ENCODE peak calls at places on chromosomes 6 and 20, in five cellular contexts. One of them, this sample, is unnamed.

GRCh38 chr20:51529758-51530157 is 12.8 kb downstream of the NFATC2 start:
- DNase-seq in sigmoid colon: no peak
- DNase-seq in heart left ventricle: no peak
- DNase-seq in HCT116: no peak
- DNase-seq in erythroblast: peak
- DNase-seq in this sample: no peak

GRCh38 chr6:85574932-85575598 is 18.6 kb downstream of the SNX14 start:
- DNase-seq in erythroblast: no peak
- DNase-seq in HCT116: no peak
- DNase-seq in heart left ventricle: no peak
- DNase-seq in sigmoid colon: no peak
- DNase-seq in this sample: no peak

GRCh38 chr6:154247119-154247814 is 109.3 kb downstream of the IPCEF1 start:
- DNase-seq in HCT116: no peak
- DNase-seq in erythroblast: no peak
- DNase-seq in heart left ventricle: no peak
- DNase-seq in sigmoid colon: no peak
- DNase-seq in this sample: no peak

GRCh38 chr6:11650297-11650696 is 112.7 kb downstream of the TMEM170B start:
- DNase-seq in HCT116: no peak
- DNase-seq in erythroblast: no peak
- DNase-seq in sigmoid colon: no peak
- DNase-seq in heart left ventricle: no peak
- DNase-seq in this sample: peak

GRCh38 chr6:132969188-132969587 is 154.8 kb downstream of the RPS12 start:
- DNase-seq in sigmoid colon: no peak
- DNase-seq in heart left ventricle: no peak
- DNase-seq in erythroblast: peak
- DNase-seq in HCT116: no peak
- DNase-seq in this sample: no peak

GRCh38 chr6:12148841-12149240 is 136.7 kb downstream of the HIVEP1 start:
- DNase-seq in sigmoid colon: no peak
- DNase-seq in heart left ventricle: no peak
- DNase-seq in erythroblast: no peak
- DNase-seq in HCT116: no peak
- DNase-seq in this sample: no peak

GRCh38 chr6:64259372-64259771 is 623.8 kb downstream of the PHF3 start:
- DNase-seq in heart left ventricle: no peak
- DNase-seq in erythroblast: no peak
- DNase-seq in HCT116: no peak
- DNase-seq in sigmoid colon: no peak
- DNase-seq in this sample: no peak

GRCh38 chr20:61812121-61812520 is 253.6 kb downstream of the TAF4 start:
- DNase-seq in heart left ventricle: no peak
- DNase-seq in HCT116: no peak
- DNase-seq in erythroblast: no peak
- DNase-seq in sigmoid colon: no peak
- DNase-seq in this sample: no peak

GRCh38 chr20:63440366-63440955 is 32.0 kb downstream of the KCNQ2 start:
- DNase-seq in HCT116: no peak
- DNase-seq in erythroblast: no peak
- DNase-seq in heart left ventricle: no peak
- DNase-seq in sigmoid colon: no peak
- DNase-seq in this sample: no peak

GRCh38 chr20:43975096-43975768 is 60.6 kb downstream of the TOX2 start:
- DNase-seq in sigmoid colon: no peak
- DNase-seq in heart left ventricle: no peak
- DNase-seq in HCT116: peak
- DNase-seq in erythroblast: peak
- DNase-seq in this sample: peak

GRCh38 chr6:99495466-99495865 is 19.8 kb downstream of the USP45 start:
- DNase-seq in HCT116: no peak
- DNase-seq in erythroblast: no peak
- DNase-seq in heart left ventricle: no peak
- DNase-seq in sigmoid colon: no peak
- DNase-seq in this sample: no peak

GRCh38 chr6:57822896-57823358 is 505.5 kb downstream of the PRIM2 start:
- DNase-seq in erythroblast: no peak
- DNase-seq in HCT116: no peak
- DNase-seq in sigmoid colon: no peak
- DNase-seq in heart left ventricle: no peak
- DNase-seq in this sample: no peak

GRCh38 chr20:50281831-50282591 is 91.4 kb downstream of the CEBPB start:
- DNase-seq in HCT116: no peak
- DNase-seq in heart left ventricle: no peak
- DNase-seq in erythroblast: peak
- DNase-seq in sigmoid colon: no peak
- DNase-seq in this sample: no peak

GRCh38 chr6:15114061-15114460 is 131.8 kb upstream of the JARID2 start:
- DNase-seq in erythroblast: no peak
- DNase-seq in HCT116: no peak
- DNase-seq in heart left ventricle: no peak
- DNase-seq in sigmoid colon: no peak
- DNase-seq in this sample: no peak

GRCh38 chr20:63704749-63705117 is 3.0 kb downstream of the ARFRP1 start:
- DNase-seq in heart left ventricle: no peak
- DNase-seq in erythroblast: no peak
- DNase-seq in sigmoid colon: peak
- DNase-seq in HCT116: no peak
- DNase-seq in this sample: no peak

GRCh38 chr6:149614352-149614751 is 34.2 kb downstream of the KATNA1 start:
- DNase-seq in HCT116: no peak
- DNase-seq in sigmoid colon: no peak
- DNase-seq in heart left ventricle: no peak
- DNase-seq in erythroblast: no peak
- DNase-seq in this sample: no peak

GRCh38 chr6:156774872-156775405 is 2.2 kb upstream of the ARID1B start:
- DNase-seq in erythroblast: peak
- DNase-seq in sigmoid colon: no peak
- DNase-seq in heart left ventricle: no peak
- DNase-seq in HCT116: no peak
- DNase-seq in this sample: no peak

GRCh38 chr20:34871966-34872603 is 571 bp downstream of the GGT7 start:
- DNase-seq in sigmoid colon: no peak
- DNase-seq in erythroblast: no peak
- DNase-seq in HCT116: no peak
- DNase-seq in heart left ventricle: no peak
- DNase-seq in this sample: no peak

GRCh38 chr6:47111685-47112084 is 69.6 kb upstream of the ADGRF1 start:
- DNase-seq in heart left ventricle: no peak
- DNase-seq in HCT116: no peak
- DNase-seq in erythroblast: no peak
- DNase-seq in sigmoid colon: no peak
- DNase-seq in this sample: no peak

GRCh38 chr6:90008908-90009501 is 114.7 kb downstream of the GJA10 start:
- DNase-seq in sigmoid colon: no peak
- DNase-seq in HCT116: no peak
- DNase-seq in heart left ventricle: no peak
- DNase-seq in erythroblast: no peak
- DNase-seq in this sample: no peak

GRCh38 chr20:50551288-50551687 is 41.1 kb downstream of the PTPN1 start:
- DNase-seq in heart left ventricle: no peak
- DNase-seq in HCT116: no peak
- DNase-seq in erythroblast: no peak
- DNase-seq in sigmoid colon: no peak
- DNase-seq in this sample: no peak

GRCh38 chr6:30067460-30068139 is 602 bp downstream of the PPP1R11 start:
- DNase-seq in erythroblast: no peak
- DNase-seq in HCT116: no peak
- DNase-seq in heart left ventricle: no peak
- DNase-seq in sigmoid colon: no peak
- DNase-seq in this sample: no peak

GRCh38 chr6:73372516-73372915 is 2.8 kb upstream of the OOEP start:
- DNase-seq in erythroblast: no peak
- DNase-seq in heart left ventricle: no peak
- DNase-seq in HCT116: no peak
- DNase-seq in sigmoid colon: no peak
- DNase-seq in this sample: no peak

GRCh38 chr6:30219244-30219643 is 6.0 kb upstream of the TRIM26 start:
- DNase-seq in erythroblast: peak
- DNase-seq in heart left ventricle: no peak
- DNase-seq in sigmoid colon: no peak
- DNase-seq in HCT116: no peak
- DNase-seq in this sample: peak

GRCh38 chr20:41887500-41887899 is 269.3 kb upstream of the CHD6 start:
- DNase-seq in sigmoid colon: no peak
- DNase-seq in HCT116: no peak
- DNase-seq in heart left ventricle: no peak
- DNase-seq in erythroblast: no peak
- DNase-seq in this sample: no peak

GRCh38 chr6:7261030-7261841 is 51.8 kb downstream of the SSR1 start:
- DNase-seq in HCT116: peak
- DNase-seq in erythroblast: peak
- DNase-seq in heart left ventricle: peak
- DNase-seq in sigmoid colon: peak
- DNase-seq in this sample: peak

GRCh38 chr6:75437451-75438185 is 56.0 kb downstream of the FILIP1 start:
- DNase-seq in erythroblast: no peak
- DNase-seq in heart left ventricle: no peak
- DNase-seq in HCT116: no peak
- DNase-seq in sigmoid colon: no peak
- DNase-seq in this sample: no peak

GRCh38 chr6:78031228-78031627 is 378.4 kb downstream of the MEI4 start:
- DNase-seq in sigmoid colon: no peak
- DNase-seq in heart left ventricle: no peak
- DNase-seq in HCT116: no peak
- DNase-seq in erythroblast: no peak
- DNase-seq in this sample: no peak

GRCh38 chr6:32615885-32616532 is 21.2 kb upstream of the HLA-DQA1 start:
- DNase-seq in erythroblast: no peak
- DNase-seq in heart left ventricle: no peak
- DNase-seq in sigmoid colon: no peak
- DNase-seq in HCT116: no peak
- DNase-seq in this sample: no peak

GRCh38 chr6:112910256-112910655 is 563.1 kb downstream of the RFPL4B start:
- DNase-seq in HCT116: no peak
- DNase-seq in erythroblast: no peak
- DNase-seq in heart left ventricle: no peak
- DNase-seq in sigmoid colon: no peak
- DNase-seq in this sample: no peak

GRCh38 chr6:96522469-96523009 is 933 bp downstream of the UFL1 start:
- DNase-seq in heart left ventricle: no peak
- DNase-seq in HCT116: no peak
- DNase-seq in sigmoid colon: no peak
- DNase-seq in erythroblast: peak
- DNase-seq in this sample: no peak

GRCh38 chr6:38270367-38270766 is 369.4 kb downstream of the BTBD9 start:
- DNase-seq in sigmoid colon: no peak
- DNase-seq in HCT116: no peak
- DNase-seq in heart left ventricle: no peak
- DNase-seq in erythroblast: no peak
- DNase-seq in this sample: no peak

GRCh38 chr6:30399390-30400058 is 54.6 kb downstream of the RPP21 start:
- DNase-seq in heart left ventricle: no peak
- DNase-seq in erythroblast: no peak
- DNase-seq in sigmoid colon: no peak
- DNase-seq in HCT116: no peak
- DNase-seq in this sample: no peak

GRCh38 chr6:159754959-159755914 is 6.6 kb upstream of the ACAT2 start:
- DNase-seq in erythroblast: no peak
- DNase-seq in heart left ventricle: no peak
- DNase-seq in HCT116: no peak
- DNase-seq in sigmoid colon: no peak
- DNase-seq in this sample: no peak

GRCh38 chr6:105209950-105210706 is 30.3 kb upstream of the POPDC3 start:
- DNase-seq in HCT116: peak
- DNase-seq in erythroblast: no peak
- DNase-seq in heart left ventricle: no peak
- DNase-seq in sigmoid colon: no peak
- DNase-seq in this sample: peak

GRCh38 chr20:1327241-1327653 is 1.7 kb downstream of the SDCBP2 start:
- DNase-seq in heart left ventricle: no peak
- DNase-seq in HCT116: no peak
- DNase-seq in erythroblast: no peak
- DNase-seq in sigmoid colon: peak
- DNase-seq in this sample: peak

GRCh38 chr20:14882157-14882556 is 544.7 kb upstream of the FLRT3 start:
- DNase-seq in sigmoid colon: no peak
- DNase-seq in erythroblast: no peak
- DNase-seq in HCT116: no peak
- DNase-seq in heart left ventricle: no peak
- DNase-seq in this sample: no peak

GRCh38 chr6:165883851-165884640 is 221.0 kb upstream of the PDE10A start:
- DNase-seq in sigmoid colon: no peak
- DNase-seq in erythroblast: no peak
- DNase-seq in heart left ventricle: no peak
- DNase-seq in HCT116: no peak
- DNase-seq in this sample: peak

GRCh38 chr6:17892097-17892686 is 95.2 kb downstream of the KIF13A start:
- DNase-seq in erythroblast: peak
- DNase-seq in heart left ventricle: no peak
- DNase-seq in HCT116: no peak
- DNase-seq in sigmoid colon: no peak
- DNase-seq in this sample: no peak

GRCh38 chr6:26521485-26522391 is 16.4 kb upstream of the HMGN4 start:
- DNase-seq in erythroblast: peak
- DNase-seq in HCT116: no peak
- DNase-seq in sigmoid colon: peak
- DNase-seq in heart left ventricle: peak
- DNase-seq in this sample: no peak
- TF ChIP-seq POLR2A in erythroblast: peak
- TF ChIP-seq POLR2A in HCT116: no peak
- TF ChIP-seq POLR2A in sigmoid colon: peak
- TF ChIP-seq POLR2A in heart left ventricle: no peak
- TF ChIP-seq POLR2A in this sample: no peak

GRCh38 chr20:36542019-36542488 is 735 bp downstream of the MYL9 start:
- DNase-seq in HCT116: peak
- DNase-seq in sigmoid colon: peak
- DNase-seq in heart left ventricle: no peak
- DNase-seq in erythroblast: no peak
- DNase-seq in this sample: peak
- TF ChIP-seq POLR2A in HCT116: no peak
- TF ChIP-seq POLR2A in sigmoid colon: peak
- TF ChIP-seq POLR2A in heart left ventricle: no peak
- TF ChIP-seq POLR2A in erythroblast: no peak
- TF ChIP-seq POLR2A in this sample: no peak

DNA sequence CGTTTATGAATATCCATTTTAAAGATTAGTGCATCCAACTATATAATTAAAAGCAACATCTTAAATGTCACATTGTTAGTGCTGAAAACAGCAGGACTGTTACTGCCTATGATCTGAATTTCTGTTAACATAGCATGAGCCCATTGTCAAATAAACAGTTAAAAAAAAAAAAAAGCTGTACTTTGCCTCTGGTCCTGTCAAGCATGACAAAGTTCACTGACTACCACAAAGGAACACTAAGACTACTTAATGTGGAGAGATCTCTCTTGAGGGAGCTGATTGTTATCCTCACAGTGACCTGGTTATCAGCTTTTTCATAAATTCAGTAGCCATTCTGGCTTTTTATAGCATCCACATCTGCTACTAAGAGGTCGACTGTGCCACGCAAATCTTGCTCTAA is 228.1 kb downstream of the TMEM200A start:
- DNase-seq in erythroblast: no peak
- DNase-seq in heart left ventricle: no peak
- DNase-seq in HCT116: no peak
- DNase-seq in sigmoid colon: no peak
- DNase-seq in this sample: no peak
- TF ChIP-seq POLR2A in erythroblast: no peak
- TF ChIP-seq POLR2A in heart left ventricle: no peak
- TF ChIP-seq POLR2A in HCT116: no peak
- TF ChIP-seq POLR2A in sigmoid colon: no peak
- TF ChIP-seq POLR2A in this sample: no peak

GRCh38 chr6:36556281-36556680 is 9.0 kb upstream of the STK38 start:
- DNase-seq in erythroblast: no peak
- DNase-seq in heart left ventricle: no peak
- DNase-seq in HCT116: no peak
- DNase-seq in sigmoid colon: no peak
- DNase-seq in this sample: no peak
- TF ChIP-seq POLR2A in erythroblast: no peak
- TF ChIP-seq POLR2A in heart left ventricle: no peak
- TF ChIP-seq POLR2A in HCT116: no peak
- TF ChIP-seq POLR2A in sigmoid colon: no peak
- TF ChIP-seq POLR2A in this sample: no peak